ENCODE peak calls at places on chromosomes 6 and 20, in eight cellular contexts. V is putamen; C is iPS-NIHi11; Y is effector memory CD4-positive, alpha-beta T cell; Z is fibroblast of lung; F is HTR-8/SVneo; U is GM13977; N is GM12892. E is an unnamed sample.

GRCh38 chr6:155177369-155177961 is 86.3 kb upstream of the CLDN20 start:
- DNase-seq in F (no peak), N (no peak), Y (no peak), C (peak), U (no peak), V (peak), Z (peak), E (no peak)

GRCh38 chr6:1390805-1391511 is 1.6 kb downstream of the FOXF2 start:
- DNase-seq in V (no peak), Y (no peak), N (no peak), F (no peak), Z (no peak), U (no peak), C (no peak), E (no peak)

GRCh38 chr20:53578492-53579222 is 15.0 kb downstream of the ZNF217 start:
- DNase-seq in V (peak), Z (peak), U (peak), Y (peak), N (peak), F (peak), C (peak), E (peak)

GRCh38 chr6:19303381-19303780 is 533.8 kb upstream of the ID4 start:
- DNase-seq in C (no peak), U (no peak), Y (no peak), F (no peak), Z (peak), V (peak), N (no peak), E (no peak)

GRCh38 chr6:14501914-14502313 is 384.3 kb downstream of the CD83 start:
- DNase-seq in N (no peak), F (no peak), C (no peak), U (no peak), Y (no peak), V (no peak), Z (peak), E (no peak)

GRCh38 chr20:52476074-52476751 is 284.6 kb upstream of the ZFP64 start:
- DNase-seq in U (no peak), V (no peak), C (no peak), Z (no peak), Y (no peak), F (no peak), N (no peak), E (no peak)

GRCh38 chr20:56778765-56779195 is 149.7 kb downstream of the TFAP2C start:
- DNase-seq in Z (peak), F (no peak), Y (no peak), V (no peak), U (no peak), C (no peak), N (no peak), E (no peak)

GRCh38 chr6:70706491-70707123 is 38.9 kb downstream of the SMAP1 start:
- DNase-seq in N (no peak), U (no peak), C (no peak), V (peak), Z (peak), F (peak), Y (peak), E (no peak)

GRCh38 chr6:140988780-140989179 is 1143.9 kb upstream of the GJE1 start:
- DNase-seq in U (no peak), F (no peak), V (no peak), Y (no peak), Z (no peak), C (no peak), N (no peak), E (no peak)

GRCh38 chr6:15714658-15715057 is 51.8 kb upstream of the DTNBP1 start:
- DNase-seq in C (no peak), V (no peak), Z (no peak), U (no peak), N (no peak), Y (no peak), F (no peak), E (no peak)

GRCh38 chr6:115667478-115667996 is 393.2 kb downstream of the FRK start:
- DNase-seq in Z (no peak), C (peak), U (no peak), V (no peak), N (no peak), Y (no peak), F (no peak), E (no peak)